ENCODE peak calls at places on chromosomes 1 and 21, in six cellular contexts. J is H9, B is IMR-90, R is neuronal stem cell, N is H1, D is mesendoderm. O is an unnamed sample.

GRCh38 chr1:70891444-70891843 is 156.2 kb downstream of the PTGER3 start:
- DNase-seq in J (no peak), N (no peak), D (no peak), R (no peak), B (no peak), O (no peak)

GRCh38 chr1:157595356-157595755 is 2.5 kb downstream of the FCRL4 start:
- DNase-seq in R (no peak), N (no peak), D (no peak), J (no peak), B (no peak), O (no peak)

GRCh38 chr1:226166341-226166740 is 20.2 kb downstream of the ACBD3 start:
- DNase-seq in N (no peak), B (no peak), R (no peak), J (no peak), D (no peak), O (no peak)

GRCh38 chr1:117592155-117592554 is 13.7 kb upstream of the TENT5C start:
- DNase-seq in D (no peak), B (no peak), R (no peak), N (no peak), J (no peak), O (no peak)

GRCh38 chr1:234743866-234744581 is 134.0 kb upstream of the IRF2BP2 start:
- DNase-seq in B (peak; percentile 24), J (no peak), R (peak; percentile 86), D (peak; percentile 58), N (no peak), O (peak; percentile 13)

GRCh38 chr1:17717595-17717994 is 37.5 kb upstream of the ACTL8 start:
- DNase-seq in J (no peak), N (no peak), R (no peak), B (no peak), D (no peak), O (no peak)

GRCh38 chr1:202241376-202242079 is 47.9 kb downstream of the LGR6 start:
- DNase-seq in B (no peak), J (peak; percentile 17), R (no peak), N (no peak), D (no peak), O (no peak)

GRCh38 chr1:118294817-118295486 is 109.9 kb upstream of the SPAG17 start:
- DNase-seq in J (no peak), B (no peak), R (no peak), D (peak; percentile 24), N (no peak), O (no peak)

GRCh38 chr1:70826428-70826827 is 221.2 kb downstream of the PTGER3 start:
- DNase-seq in R (no peak), N (no peak), B (no peak), D (no peak), J (no peak), O (no peak)

GRCh38 chr1:185463011-185463410 is 146.0 kb upstream of the IVNS1ABP start:
- DNase-seq in D (no peak), B (no peak), R (no peak), J (no peak), N (no peak), O (no peak)

GRCh38 chr1:63949965-63950364 is 176.1 kb downstream of the ROR1 start:
- DNase-seq in R (no peak), N (no peak), D (no peak), J (no peak), B (no peak), O (no peak)

GRCh38 chr1:245621589-245621988 is 466.8 kb downstream of the KIF26B start:
- DNase-seq in R (no peak), D (peak; percentile 85), J (no peak), N (no peak), B (no peak), O (peak; percentile 91)

GRCh38 chr1:18535391-18536210 is 54.9 kb downstream of the KLHDC7A start:
- DNase-seq in R (no peak), D (no peak), N (no peak), J (peak; percentile 24), B (no peak), O (no peak)

GRCh38 chr1:78441921-78442320 is 48.9 kb upstream of the PTGFR start:
- DNase-seq in R (no peak), J (no peak), B (peak; percentile 27), N (no peak), D (no peak), O (peak; percentile 1)

GRCh38 chr1:10891081-10891480 is 94.6 kb upstream of the CASZ1 start:
- DNase-seq in D (no peak), B (no peak), N (no peak), R (no peak), J (no peak), O (peak; percentile 82)

GRCh38 chr1:235943581-235944114 is 76.9 kb upstream of the LYST start:
- DNase-seq in D (no peak), R (no peak), N (no peak), B (peak; percentile 100), J (no peak), O (peak; percentile 37)

GRCh38 chr1:58968360-58968952 is 184.6 kb upstream of the JUN start:
- DNase-seq in D (no peak), J (no peak), N (no peak), R (no peak), B (peak; percentile 46), O (no peak)

GRCh38 chr1:232084584-232085223 is 458.1 kb downstream of the DISC1 start:
- DNase-seq in R (peak; percentile 17), B (peak; percentile 37), D (peak; percentile 84), N (peak; percentile 13), J (peak; percentile 82), O (peak; percentile 39)

GRCh38 chr21:41555053-41555452 is 47.1 kb upstream of the TMPRSS2 start:
- DNase-seq in J (no peak), N (no peak), B (no peak), R (no peak), D (no peak), O (no peak)

GRCh38 chr1:3923378-3924185 is 23.5 kb upstream of the C1orf174 start:
- DNase-seq in J (no peak), D (no peak), R (no peak), N (no peak), B (no peak), O (no peak)

GRCh38 chr1:88488277-88488676 is 195.8 kb upstream of the PKN2 start:
- DNase-seq in B (peak; percentile 6), D (no peak), N (no peak), J (no peak), R (no peak), O (no peak)

GRCh38 chr1:222105393-222105737 is 363.5 kb upstream of the DUSP10 start:
- DNase-seq in N (no peak), R (no peak), B (no peak), D (peak; percentile 51), J (no peak), O (no peak)

GRCh38 chr1:53356637-53357036 is 28.8 kb upstream of the LRP8 start:
- DNase-seq in R (no peak), N (no peak), B (no peak), J (no peak), D (no peak), O (no peak)

GRCh38 chr1:214571281-214571680 is 19.9 kb upstream of the PTPN14 start:
- DNase-seq in D (peak; percentile 75), N (no peak), B (no peak), R (no peak), J (no peak), O (no peak)

GRCh38 chr21:41610042-41610839 is 102.3 kb upstream of the TMPRSS2 start:
- DNase-seq in B (peak; percentile 64), R (no peak), J (peak; percentile 78), D (peak; percentile 90), N (no peak), O (peak; percentile 62)

GRCh38 chr1:220748091-220748934 is at the start of gene MTARC2:
- DNase-seq in D (peak; percentile 90), B (peak; percentile 49), R (peak; percentile 39), J (peak; percentile 91), N (peak; percentile 57), O (peak; percentile 39)
- H3K23ac ChIP-seq in D (peak within 1 kb of the TSS; percentile 86), B (peak within 1 kb of the TSS; percentile 84), R (peak within 1 kb of the TSS; percentile 96), J (no peak within 1 kb of the TSS), N (no peak within 1 kb of the TSS), O (no peak within 1 kb of the TSS)

GRCh38 chr1:167720965-167721616 is 691 bp upstream of the MPZL1 start:
- DNase-seq in D (peak; percentile 65), N (no peak), J (no peak), B (peak; percentile 68), R (peak; percentile 12), O (peak; percentile 31)

GRCh38 chr1:167723707-167724323 is 2.0 kb downstream of the MPZL1 start:
- DNase-seq in N (no peak), D (no peak), J (no peak), B (no peak), R (no peak), O (no peak)

GRCh38 chr1:167722152-167722869 is 529 bp downstream of the MPZL1 start:
- DNase-seq in R (peak; percentile 58), N (no peak), J (peak; percentile 55), B (peak; percentile 19), D (peak; percentile 63), O (peak; percentile 43)

GRCh38 chr1:167722870-167723251 is 1.1 kb downstream of the MPZL1 start:
- DNase-seq in B (no peak), N (no peak), D (no peak), J (no peak), R (no peak), O (peak; percentile 17)

GRCh38 chr1:167721617-167722151 is at the start of gene MPZL1:
- DNase-seq in D (peak; percentile 93), N (no peak), J (peak; percentile 92), R (peak; percentile 93), B (peak; percentile 92), O (peak; percentile 88)
- H3K23ac ChIP-seq in D (peak within 1 kb of the TSS; percentile 45), N (no peak within 1 kb of the TSS), J (no peak within 1 kb of the TSS), R (peak within 1 kb of the TSS; percentile 92), B (peak within 1 kb of the TSS; percentile 99), O (no peak within 1 kb of the TSS)

DNA sequence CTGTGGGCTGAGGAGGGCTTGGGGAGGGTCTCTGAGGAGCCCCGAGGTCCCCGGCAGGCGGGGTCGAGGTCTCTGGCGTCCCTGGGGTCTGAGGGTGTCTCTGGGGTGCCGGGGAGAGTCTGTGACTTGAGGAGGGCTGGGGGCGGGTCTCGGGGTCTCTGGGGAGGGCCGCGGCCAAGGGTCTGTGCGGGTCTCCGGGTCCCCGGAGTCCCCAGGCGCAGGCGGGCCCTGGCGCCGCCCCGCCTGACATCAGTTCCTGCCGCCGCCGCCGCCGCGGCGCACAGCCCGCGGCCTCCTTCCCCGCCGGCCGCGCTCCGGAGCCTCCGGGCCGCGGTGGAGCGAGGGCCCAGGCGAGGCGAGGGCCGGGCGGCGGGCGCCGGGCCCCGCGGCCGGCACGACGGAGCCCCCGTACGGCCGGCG is at the start of gene PLEKHM2:
- DNase-seq in B (peak; percentile 35), D (no peak), J (no peak), N (no peak), R (peak; percentile 32), O (peak; percentile 57)
- H3K23ac ChIP-seq in B (peak within 1 kb of the TSS; percentile 49), D (no peak within 1 kb of the TSS), J (no peak within 1 kb of the TSS), N (no peak within 1 kb of the TSS), R (peak within 1 kb of the TSS; percentile 45), O (peak within 1 kb of the TSS; percentile 59)

DNA sequence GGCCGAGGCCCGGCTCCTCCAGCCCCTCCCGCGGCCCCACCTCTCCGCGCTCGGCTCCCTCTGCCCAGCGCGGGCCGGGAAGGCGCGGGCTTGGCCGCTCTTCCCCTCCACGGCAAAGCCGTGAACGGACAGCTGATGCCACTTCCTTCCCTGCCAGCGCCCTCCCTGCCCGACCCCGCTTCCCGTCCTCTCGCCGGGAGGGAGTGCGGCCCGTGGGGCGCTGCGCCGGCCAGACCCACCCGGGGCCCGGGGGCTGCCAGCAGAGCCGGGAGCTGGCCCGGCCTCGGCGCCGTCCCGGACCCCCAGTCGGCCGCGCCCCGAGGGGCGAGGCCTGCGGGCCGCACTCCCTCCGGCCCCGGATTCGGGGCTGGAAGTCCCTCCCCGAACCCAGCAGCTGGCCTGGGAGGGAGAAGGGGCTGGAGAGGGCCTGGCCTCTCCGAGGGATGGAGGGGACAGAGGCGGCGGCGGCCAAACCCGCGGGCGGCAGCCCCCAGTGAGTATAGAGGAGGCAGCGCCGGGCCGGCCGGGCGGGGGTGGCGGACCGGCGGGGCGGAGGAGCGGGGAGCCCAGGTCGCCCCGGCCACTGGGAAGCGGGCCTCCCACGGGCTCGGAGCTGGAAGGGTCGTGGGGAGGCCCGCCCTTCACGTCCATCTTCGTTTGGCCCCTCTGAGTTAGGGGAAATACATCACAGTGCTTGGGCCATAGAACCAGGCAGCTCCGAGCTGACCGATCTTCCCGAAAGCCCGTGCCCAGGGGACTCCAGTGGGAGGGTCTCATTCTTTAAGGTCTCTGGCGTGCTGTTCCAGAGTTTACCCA is at the start of gene KIAA1614:
- DNase-seq in R (peak; percentile 47), D (peak; percentile 67), B (peak; percentile 39), J (peak; percentile 46), N (no peak), O (peak; percentile 5)
- H3K23ac ChIP-seq in R (peak within 1 kb of the TSS; percentile 25), D (peak within 1 kb of the TSS; percentile 71), B (peak within 1 kb of the TSS; percentile 98), J (no peak within 1 kb of the TSS), N (no peak within 1 kb of the TSS), O (no peak within 1 kb of the TSS)

O was measured in trophoblast cell.